ENCODE peak calls at places on chromosome 22, in eight cellular contexts. V is epithelial cell of proximal tubule, S is A549, I is hepatocyte, U is AG04449, Z is cardiac fibroblast, L is BE2C, N is stomach. A is an unnamed sample.

GRCh38 chr22:49936018-49936972 is 17.9 kb downstream of the CRELD2 start:
- DNase-seq in V (no peak), S (no peak), L (peak), U (no peak), Z (peak), I (peak), N (peak), A (peak)

GRCh38 chr22:41532908-41533825 is 11.1 kb downstream of the POLR3H start:
- DNase-seq in L (peak), V (no peak), Z (peak), S (peak), U (no peak), I (peak), N (peak), A (peak)

GRCh38 chr22:45101828-45102227 is 61.9 kb upstream of the NUP50 start:
- DNase-seq in N (peak), S (peak), I (peak), L (peak), V (no peak), Z (peak), U (no peak), A (peak)

GRCh38 chr22:33832558-33833151 is 87.6 kb downstream of the LARGE1 start:
- DNase-seq in Z (peak), S (no peak), I (no peak), V (no peak), U (no peak), N (peak), L (no peak), A (no peak)

GRCh38 chr22:34150023-34150422 is 229.7 kb upstream of the LARGE1 start:
- DNase-seq in I (no peak), S (no peak), N (no peak), Z (no peak), U (no peak), V (no peak), L (no peak), A (no peak)

GRCh38 chr22:35540600-35541253 is at the start of gene RASD2:
- DNase-seq in S (peak), N (no peak), Z (no peak), I (peak), L (peak), V (no peak), U (no peak), A (peak)

GRCh38 chr22:22061085-22062077 is 78.8 kb upstream of the TOP3B start:
- DNase-seq in S (peak), Z (peak), V (no peak), L (no peak), U (no peak), N (no peak), I (peak), A (no peak)

GRCh38 chr22:17779286-17780115 is 5.2 kb upstream of the BID start:
- DNase-seq in U (no peak), S (no peak), N (no peak), L (peak), I (no peak), Z (no peak), V (no peak), A (no peak)

GRCh38 chr22:25111579-25112517 is 87.8 kb upstream of the CRYBB3 start:
- DNase-seq in N (peak), S (no peak), V (no peak), U (no peak), Z (peak), L (no peak), I (peak), A (no peak)

GRCh38 chr22:27108425-27109114 is 451.2 kb downstream of the MIAT start:
- DNase-seq in I (peak), L (peak), Z (peak), V (no peak), U (no peak), S (no peak), N (peak), A (no peak)

GRCh38 chr22:42844756-42845155 is 12.3 kb downstream of the ARFGAP3 start:
- DNase-seq in Z (peak), L (no peak), N (no peak), V (peak), I (no peak), U (no peak), S (no peak), A (no peak)

GRCh38 chr22:29625090-29625825 is 21.8 kb downstream of the NF2 start:
- DNase-seq in N (peak), V (no peak), Z (peak), L (peak), U (no peak), I (peak), S (peak), A (peak)

GRCh38 chr22:22764085-22764484 is 119.7 kb downstream of the GGTLC2 start:
- DNase-seq in I (no peak), U (no peak), S (no peak), N (no peak), V (no peak), Z (no peak), L (no peak), A (no peak)

GRCh38 chr22:31119026-31119717 is 3.6 kb upstream of the INPP5J start:
- DNase-seq in S (no peak), N (no peak), V (no peak), I (no peak), L (no peak), Z (no peak), U (no peak), A (no peak)

GRCh38 chr22:49865156-49865555 is 11.5 kb downstream of the ZBED4 start:
- DNase-seq in S (no peak), L (no peak), I (no peak), U (no peak), V (no peak), Z (no peak), N (no peak), A (no peak)

GRCh38 chr22:45876136-45877035 is 100.6 kb downstream of the WNT7B start:
- DNase-seq in I (no peak), Z (no peak), S (no peak), V (no peak), U (no peak), N (peak), L (peak), A (no peak)

GRCh38 chr22:24768537-24769374 is 5.8 kb downstream of the PIWIL3 start:
- DNase-seq in I (peak), S (peak), V (peak), Z (peak), L (peak), N (peak), U (peak), A (peak)

GRCh38 chr22:23762866-23763578 is at the start of gene C22orf15:
- DNase-seq in S (no peak), N (no peak), I (no peak), V (no peak), Z (peak), U (no peak), L (no peak), A (peak)

GRCh38 chr22:31271485-31271884 is 20.8 kb downstream of the PIK3IP1 start:
- DNase-seq in U (no peak), S (no peak), Z (no peak), L (no peak), V (peak), I (peak), N (no peak), A (no peak)

GRCh38 chr22:23245799-23246136 is 65.5 kb downstream of the BCR start:
- DNase-seq in U (no peak), S (no peak), N (no peak), Z (no peak), L (no peak), V (no peak), I (no peak), A (no peak)

GRCh38 chr22:31099386-31099785 is 8.0 kb downstream of the SELENOM start:
- DNase-seq in V (no peak), L (no peak), N (no peak), S (no peak), U (no peak), I (peak), Z (no peak), A (no peak)

GRCh38 chr22:42717197-42717967 is 3.3 kb downstream of the A4GALT start:
- DNase-seq in N (no peak), S (no peak), L (no peak), I (no peak), U (no peak), V (no peak), Z (peak), A (no peak)

GRCh38 chr22:27990879-27991278 is 71.8 kb upstream of the PITPNB start:
- DNase-seq in V (no peak), S (peak), L (peak), U (no peak), I (peak), Z (peak), N (peak), A (peak)

GRCh38 chr22:49962012-49962750 is 1.6 kb downstream of the PIM3 start:
- DNase-seq in N (peak), S (peak), I (peak), Z (peak), V (no peak), L (peak), U (no peak), A (peak)

GRCh38 chr22:41596776-41597634 is 7.4 kb upstream of the PMM1 start:
- DNase-seq in I (peak), L (peak), V (no peak), Z (peak), U (no peak), S (peak), N (peak), A (peak)

GRCh38 chr22:41862160-41862529 is 29.2 kb downstream of the SREBF2 start:
- DNase-seq in I (peak), N (no peak), V (no peak), L (no peak), Z (peak), U (no peak), S (no peak), A (no peak)

DNA sequence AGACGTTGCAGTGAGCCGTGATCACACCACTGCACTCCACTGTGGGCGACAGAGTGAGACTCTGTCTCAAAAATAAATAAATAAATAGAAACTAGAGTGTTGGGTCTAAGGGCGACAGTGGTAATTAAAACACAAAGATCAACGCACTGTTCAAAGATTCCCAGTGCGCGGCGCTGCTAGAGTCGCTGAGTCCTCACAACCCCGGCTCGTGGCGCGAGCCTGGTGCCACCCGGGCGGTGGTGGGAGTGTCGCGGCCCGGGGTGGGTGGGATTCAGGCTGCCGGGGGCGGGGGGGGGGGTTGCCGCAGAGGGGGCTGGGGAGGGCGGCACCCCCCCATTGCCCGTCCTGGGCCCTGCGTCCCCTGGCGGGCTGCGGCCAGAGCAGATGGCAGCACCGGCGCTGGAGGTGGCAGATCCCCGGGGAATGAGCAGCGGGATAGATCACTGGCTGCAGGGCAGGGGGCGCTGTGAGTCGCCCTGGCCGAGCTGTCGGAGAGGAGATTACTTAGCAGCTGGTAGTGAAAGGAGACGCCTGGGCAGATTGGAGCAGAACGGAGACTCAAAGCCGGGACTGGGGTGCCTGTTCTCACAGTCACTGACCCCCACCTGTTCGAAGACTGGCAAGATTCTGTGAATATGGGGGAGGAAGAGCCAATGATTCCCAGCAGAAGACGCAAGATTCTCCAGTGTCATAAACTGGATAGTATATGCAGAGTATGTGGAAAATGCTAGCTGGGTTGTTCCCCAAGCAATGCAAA is 30.2 kb upstream of the APOBEC3A start:
- DNase-seq in L (peak), S (peak), U (no peak), V (no peak), N (peak), I (peak), Z (peak), A (peak)
- TF ChIP-seq CTCF in L (peak), S (peak), U (peak), V (peak), N (peak), I (peak), Z (peak), A (peak)

GRCh38 chr22:36986242-36986821 is 32.9 kb downstream of the TST start:
- DNase-seq in Z (no peak), I (no peak), N (peak), V (no peak), S (no peak), L (peak), U (no peak), A (peak)
- TF ChIP-seq CTCF in Z (peak), I (peak), N (peak), V (peak), S (peak), L (peak), U (peak), A (peak)

GRCh38 chr22:39653787-39654077 is 83.2 kb downstream of the CACNA1I start:
- DNase-seq in U (no peak), I (no peak), V (no peak), N (no peak), S (no peak), L (no peak), Z (no peak), A (no peak)

GRCh38 chr22:39655736-39656285 is 85.3 kb downstream of the CACNA1I start:
- DNase-seq in U (no peak), N (no peak), L (no peak), V (no peak), S (no peak), I (no peak), Z (no peak), A (no peak)

GRCh38 chr22:39654527-39654926 is 84.0 kb downstream of the CACNA1I start:
- DNase-seq in Z (no peak), I (no peak), N (no peak), S (no peak), U (no peak), V (no peak), L (no peak), A (no peak)

GRCh38 chr22:39656495-39657490 is 86.2 kb downstream of the CACNA1I start:
- DNase-seq in N (no peak), U (no peak), L (peak), V (no peak), I (no peak), S (no peak), Z (no peak), A (no peak)

GRCh38 chr22:39654959-39655579 is 84.5 kb downstream of the CACNA1I start:
- DNase-seq in Z (no peak), N (no peak), I (no peak), V (no peak), L (no peak), S (no peak), U (no peak), A (no peak)
- TF ChIP-seq CTCF in Z (no peak), N (no peak), I (no peak), V (peak), L (peak), S (no peak), U (no peak), A (peak)

GRCh38 chr22:39078329-39078728 is 1.3 kb downstream of the APOBEC3G start:
- DNase-seq in V (no peak), L (no peak), N (no peak), Z (no peak), S (no peak), I (no peak), U (no peak), A (no peak)
- TF ChIP-seq CTCF in V (no peak), L (no peak), N (no peak), Z (no peak), S (no peak), I (no peak), U (no peak), A (no peak)

DNA sequence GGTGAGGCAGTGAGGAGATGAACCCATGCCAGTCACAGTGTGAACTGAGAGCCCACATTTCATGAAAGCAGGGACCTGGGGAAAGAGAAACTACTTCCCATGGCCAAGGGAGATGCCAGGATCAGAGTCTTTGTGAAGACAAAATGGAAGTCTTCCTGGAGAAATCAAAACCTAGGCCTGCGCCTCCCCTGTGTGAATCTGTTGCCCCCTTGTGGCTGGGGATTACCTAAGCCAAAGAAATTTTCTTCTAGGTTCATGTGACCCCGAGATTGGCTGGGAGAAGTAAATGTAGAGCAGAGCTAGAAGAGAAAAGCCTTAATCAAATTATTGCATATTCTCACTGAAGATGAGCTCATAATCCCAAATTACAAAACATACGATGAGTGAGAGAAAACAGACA is 1075.3 kb downstream of the TBC1D22A start:
- DNase-seq in V (no peak), N (no peak), U (no peak), S (no peak), I (peak), L (no peak), Z (peak), A (peak)
- TF ChIP-seq CTCF in V (peak), N (no peak), U (no peak), S (no peak), I (peak), L (peak), Z (peak), A (peak)

DNA sequence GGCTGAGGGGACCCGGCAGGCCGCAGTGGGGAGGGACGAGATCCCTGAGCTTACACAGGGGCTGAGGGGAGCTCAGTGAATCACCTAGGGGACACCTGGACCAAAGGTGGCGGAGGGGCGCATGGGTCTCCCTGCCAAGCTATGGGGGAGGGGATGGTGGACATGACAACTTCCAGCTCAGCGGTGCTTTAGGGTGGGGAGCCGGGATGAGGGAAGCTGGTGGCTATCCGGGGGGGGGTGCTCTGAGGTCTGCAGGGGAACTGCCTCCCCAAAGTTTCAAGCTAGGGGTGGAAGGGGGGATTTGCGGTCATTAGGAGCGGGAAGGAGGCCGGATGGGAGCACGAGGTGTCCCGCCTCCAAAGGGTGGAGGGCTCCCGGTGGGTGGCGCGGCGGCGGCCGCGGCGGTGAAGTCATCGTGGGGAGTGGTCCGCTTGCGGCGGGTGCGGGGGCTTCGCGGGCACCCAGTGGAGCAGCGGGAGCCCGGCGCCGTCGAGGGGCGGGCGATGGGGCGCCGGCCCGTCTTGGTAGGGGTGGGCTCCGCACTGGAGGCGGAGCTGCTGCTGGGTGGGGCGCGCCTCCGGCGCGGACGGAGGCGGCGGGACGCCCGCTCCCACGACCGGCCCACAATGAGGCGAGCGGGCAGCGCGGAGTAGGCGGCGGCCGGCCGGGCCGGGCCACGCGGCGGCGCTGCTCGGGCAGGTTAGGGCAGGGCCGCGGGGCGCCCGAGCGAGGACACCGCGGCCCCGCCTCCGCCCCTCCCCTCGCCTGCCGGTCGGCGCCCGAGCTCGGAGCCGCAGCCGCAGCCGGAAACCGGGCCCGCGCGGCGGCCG is at the start of gene MICALL1:
- DNase-seq in Z (peak), N (peak), L (peak), V (no peak), I (peak), S (peak), U (no peak), A (peak)
- TF ChIP-seq CTCF in Z (no peak), N (no peak), L (no peak), V (no peak), I (peak), S (peak), U (no peak), A (peak)

GRCh38 chr22:39716534-39716933 is 146.0 kb downstream of the CACNA1I start:
- DNase-seq in N (no peak), S (no peak), U (no peak), V (no peak), I (no peak), L (no peak), Z (no peak), A (no peak)

GRCh38 chr22:39719559-39720450 is 149.3 kb downstream of the CACNA1I start:
- DNase-seq in I (no peak), Z (no peak), N (no peak), L (no peak), U (no peak), S (no peak), V (no peak), A (no peak)

GRCh38 chr22:39717099-39717498 is 146.5 kb downstream of the CACNA1I start:
- DNase-seq in U (no peak), L (no peak), V (no peak), I (no peak), S (no peak), Z (no peak), N (no peak), A (no peak)

GRCh38 chr22:39718206-39718605 is 147.7 kb downstream of the CACNA1I start:
- DNase-seq in N (no peak), S (no peak), L (no peak), Z (no peak), V (no peak), U (no peak), I (no peak), A (no peak)

GRCh38 chr22:39718921-39719320 is 148.4 kb downstream of the CACNA1I start:
- DNase-seq in L (no peak), I (no peak), V (no peak), N (no peak), U (no peak), S (no peak), Z (no peak), A (no peak)
- TF ChIP-seq CTCF in L (no peak), I (no peak), V (no peak), N (no peak), U (no peak), S (no peak), Z (no peak), A (no peak)

GRCh38 chr22:37182101-37182948 is 5.7 kb downstream of the C1QTNF6 start:
- DNase-seq in Z (no peak), N (no peak), U (no peak), L (no peak), S (no peak), I (no peak), V (no peak), A (no peak)
- TF ChIP-seq CTCF in Z (no peak), N (no peak), U (no peak), L (no peak), S (no peak), I (no peak), V (no peak), A (no peak)

A was measured in neural progenitor cell.